ENCODE peak calls at places on chromosomes 3 and 15, in nine cellular contexts. U is nucleus accumbens; B is heart left ventricle; Y is WERI-Rb-1; V is spleen; H is stimulated activated CD4-positive, alpha-beta T cell treated with anti-CD3 and anti-CD28 coated beads, Interleukin-2, amount 100 ng/mL, for 48 hours; D is glutamatergic neuron; P is activated CD8-positive, alpha-beta memory T cell treated with anti-CD3 and anti-CD28 coated beads for 48 hours; Q is A172. W is an unnamed sample.
A peak's percentile ranks its signal among the peaks of the same experiment; 100 is the strongest.

GRCh38 chr3:133887075-133887950 is 8.4 kb downstream of the RAB6B start:
- DNase-seq in U (no peak), B (no peak), H (no peak), Y (no peak), V (no peak), P (no peak), Q (no peak), D (no peak), W (no peak)

GRCh38 chr15:101520395-101520794 is 30.9 kb upstream of the PCSK6 start:
- DNase-seq in Q (no peak), P (no peak), V (no peak), H (no peak), B (no peak), D (no peak), U (no peak), Y (no peak), W (no peak)

GRCh38 chr3:3316523-3316922 is 137.0 kb upstream of the CRBN start:
- DNase-seq in U (no peak), Q (no peak), D (no peak), H (no peak), V (no peak), P (no peak), B (no peak), Y (no peak), W (no peak)

GRCh38 chr15:68382286-68383007 is 49.5 kb downstream of the ITGA11 start:
- DNase-seq in P (no peak), Q (no peak), H (no peak), Y (no peak), D (no peak), U (no peak), B (no peak), V (no peak), W (no peak)

GRCh38 chr3:190996376-190996775 is 133.9 kb upstream of the GMNC start:
- DNase-seq in B (no peak), P (no peak), V (no peak), D (no peak), U (no peak), Q (no peak), H (no peak), Y (no peak), W (no peak)

GRCh38 chr3:104977719-104978118 is 389.0 kb upstream of the ALCAM start:
- DNase-seq in D (no peak), P (no peak), H (no peak), Y (no peak), U (no peak), B (no peak), V (no peak), Q (no peak), W (no peak)

GRCh38 chr3:152943645-152944044 is 108.7 kb downstream of the P2RY1 start:
- DNase-seq in U (no peak), Y (no peak), D (no peak), Q (peak; percentile 17), V (no peak), B (no peak), H (no peak), P (no peak), W (peak; percentile 81)

GRCh38 chr3:172542999-172543398 is 19.8 kb upstream of the TNFSF10 start:
- DNase-seq in H (no peak), Y (no peak), B (no peak), Q (no peak), U (no peak), V (no peak), D (no peak), P (no peak), W (no peak)

GRCh38 chr3:168624892-168625291 is 529.2 kb upstream of the GOLIM4 start:
- DNase-seq in Q (no peak), P (no peak), Y (no peak), H (no peak), V (no peak), U (no peak), D (no peak), B (no peak), W (no peak)

GRCh38 chr15:85633859-85634258 is 160.9 kb downstream of the KLHL25 start:
- DNase-seq in V (no peak), H (no peak), Q (no peak), Y (no peak), U (no peak), D (no peak), P (no peak), B (no peak), W (no peak)

W was measured in HT1080.